ENCODE peak calls at places on chromosome 18, in six cellular contexts. One of them, this sample, is unnamed.

GRCh38 chr18:59742325-59743111 is 45.3 kb upstream of the CCBE1 start:
- DNase-seq in endodermal cell: no peak
- DNase-seq in aorta: no peak
- DNase-seq in RPMI7951: peak
- DNase-seq in M059J: peak
- DNase-seq in left lung: peak
- DNase-seq in this sample: no peak

GRCh38 chr18:23232331-23232730 is 97.0 kb downstream of the CABLES1 start:
- DNase-seq in aorta: no peak
- DNase-seq in RPMI7951: peak
- DNase-seq in M059J: no peak
- DNase-seq in endodermal cell: no peak
- DNase-seq in left lung: no peak
- DNase-seq in this sample: no peak

GRCh38 chr18:9743200-9744016 is 35.3 kb downstream of the RAB31 start:
- DNase-seq in aorta: peak
- DNase-seq in M059J: peak
- DNase-seq in left lung: no peak
- DNase-seq in endodermal cell: peak
- DNase-seq in RPMI7951: peak
- DNase-seq in this sample: peak

GRCh38 chr18:48412339-48412929 is 3.3 kb upstream of the ZBTB7C start:
- DNase-seq in RPMI7951: peak
- DNase-seq in M059J: peak
- DNase-seq in endodermal cell: peak
- DNase-seq in left lung: no peak
- DNase-seq in aorta: no peak
- DNase-seq in this sample: no peak

GRCh38 chr18:272650-273049 is 4.8 kb upstream of the THOC1 start:
- DNase-seq in RPMI7951: no peak
- DNase-seq in endodermal cell: peak
- DNase-seq in left lung: no peak
- DNase-seq in aorta: no peak
- DNase-seq in M059J: no peak
- DNase-seq in this sample: no peak

GRCh38 chr18:36089001-36089400 is 21.6 kb upstream of the RPRD1A start:
- DNase-seq in endodermal cell: no peak
- DNase-seq in M059J: peak
- DNase-seq in aorta: no peak
- DNase-seq in left lung: no peak
- DNase-seq in RPMI7951: no peak
- DNase-seq in this sample: no peak

GRCh38 chr18:28267878-28268625 is 91.1 kb upstream of the CDH2 start:
- DNase-seq in M059J: peak
- DNase-seq in RPMI7951: peak
- DNase-seq in left lung: no peak
- DNase-seq in aorta: no peak
- DNase-seq in endodermal cell: no peak
- DNase-seq in this sample: no peak

GRCh38 chr18:3525870-3526420 is 76.0 kb downstream of the TGIF1 start:
- DNase-seq in aorta: no peak
- DNase-seq in RPMI7951: peak
- DNase-seq in left lung: no peak
- DNase-seq in M059J: peak
- DNase-seq in endodermal cell: peak
- DNase-seq in this sample: no peak

GRCh38 chr18:59996370-59996966 is 96.7 kb downstream of the PMAIP1 start:
- DNase-seq in left lung: no peak
- DNase-seq in endodermal cell: peak
- DNase-seq in M059J: peak
- DNase-seq in RPMI7951: peak
- DNase-seq in aorta: no peak
- DNase-seq in this sample: no peak

GRCh38 chr18:42038936-42039335 is 83.9 kb downstream of the PIK3C3 start:
- DNase-seq in left lung: no peak
- DNase-seq in M059J: peak
- DNase-seq in endodermal cell: no peak
- DNase-seq in RPMI7951: peak
- DNase-seq in aorta: no peak
- DNase-seq in this sample: no peak

GRCh38 chr18:34773961-34774754 is 64.1 kb downstream of the DTNA start:
- DNase-seq in M059J: peak
- DNase-seq in endodermal cell: no peak
- DNase-seq in aorta: peak
- DNase-seq in left lung: no peak
- DNase-seq in RPMI7951: peak
- DNase-seq in this sample: peak

GRCh38 chr18:46497129-46497528 is 159.9 kb downstream of the LOXHD1 start:
- DNase-seq in M059J: peak
- DNase-seq in endodermal cell: peak
- DNase-seq in aorta: no peak
- DNase-seq in left lung: no peak
- DNase-seq in RPMI7951: peak
- DNase-seq in this sample: no peak

GRCh38 chr18:66616523-66616983 is 12.7 kb upstream of the CDH19 start:
- DNase-seq in RPMI7951: no peak
- DNase-seq in aorta: peak
- DNase-seq in M059J: no peak
- DNase-seq in endodermal cell: peak
- DNase-seq in left lung: no peak
- DNase-seq in this sample: no peak

GRCh38 chr18:56770873-56771272 is 119.7 kb downstream of the WDR7 start:
- DNase-seq in left lung: no peak
- DNase-seq in aorta: no peak
- DNase-seq in RPMI7951: no peak
- DNase-seq in endodermal cell: no peak
- DNase-seq in M059J: no peak
- DNase-seq in this sample: no peak

GRCh38 chr18:58364867-58365533 is 263.9 kb downstream of the ALPK2 start:
- DNase-seq in endodermal cell: peak
- DNase-seq in aorta: no peak
- DNase-seq in M059J: peak
- DNase-seq in left lung: no peak
- DNase-seq in RPMI7951: peak
- DNase-seq in this sample: no peak

GRCh38 chr18:67265464-67266245 is 250.9 kb downstream of the DSEL start:
- DNase-seq in endodermal cell: no peak
- DNase-seq in RPMI7951: peak
- DNase-seq in M059J: peak
- DNase-seq in left lung: no peak
- DNase-seq in aorta: no peak
- DNase-seq in this sample: no peak

GRCh38 chr18:48896875-48897511 is 53.8 kb downstream of the SMAD7 start:
- DNase-seq in left lung: peak
- DNase-seq in RPMI7951: peak
- DNase-seq in M059J: peak
- DNase-seq in endodermal cell: peak
- DNase-seq in aorta: peak
- DNase-seq in this sample: peak

GRCh38 chr18:5630766-5631413 is 87.1 kb upstream of the EPB41L3 start:
- DNase-seq in endodermal cell: no peak
- DNase-seq in aorta: no peak
- DNase-seq in RPMI7951: peak
- DNase-seq in left lung: no peak
- DNase-seq in M059J: no peak
- DNase-seq in this sample: no peak

GRCh38 chr18:61924550-61924949 is 31.7 kb upstream of the RNF152 start:
- DNase-seq in aorta: no peak
- DNase-seq in endodermal cell: no peak
- DNase-seq in left lung: no peak
- DNase-seq in RPMI7951: no peak
- DNase-seq in M059J: no peak
- DNase-seq in this sample: no peak

GRCh38 chr18:79792096-79792987 is 5.4 kb upstream of the KCNG2 start:
- DNase-seq in endodermal cell: no peak
- DNase-seq in aorta: peak
- DNase-seq in RPMI7951: no peak
- DNase-seq in M059J: no peak
- DNase-seq in left lung: no peak
- DNase-seq in this sample: peak

GRCh38 chr18:57768557-57769326 is 34.4 kb downstream of the ATP8B1 start:
- DNase-seq in RPMI7951: peak
- DNase-seq in left lung: no peak
- DNase-seq in aorta: no peak
- DNase-seq in M059J: peak
- DNase-seq in endodermal cell: no peak
- DNase-seq in this sample: no peak

GRCh38 chr18:55821219-55821618 is 233.2 kb upstream of the TCF4 start:
- DNase-seq in RPMI7951: peak
- DNase-seq in aorta: no peak
- DNase-seq in endodermal cell: no peak
- DNase-seq in left lung: no peak
- DNase-seq in M059J: peak
- DNase-seq in this sample: no peak

This sample was measured in RWPE2.